ENCODE peak calls at places on chromosomes 4 and X, in ten cellular contexts. X is transverse colon, E is lung, G is heart left ventricle, J is fibroblast of lung, T is RWPE2, I is endothelial cell, R is ovary, Z is heart right ventricle, H is choroid plexus epithelial cell. Y is an unnamed sample.
A peak's percentile ranks its signal among the peaks of the same experiment; 100 is the strongest.

GRCh38 chrX:103356897-103357296 is 591 bp downstream of the TCEAL9 start:
- DNase-seq in G (no peak), Z (peak; percentile 20), X (peak; percentile 37), H (no peak), R (peak; percentile 50), I (peak; percentile 15), J (no peak), T (no peak), E (no peak), Y (no peak)

GRCh38 chr4:105712766-105713165 is 4.2 kb downstream of the GSTCD start:
- DNase-seq in E (no peak), R (no peak), T (no peak), Z (no peak), J (no peak), G (no peak), X (no peak), I (no peak), H (no peak), Y (no peak)

GRCh38 chr4:158816953-158817352 is 48.1 kb downstream of the FNIP2 start:
- DNase-seq in Z (no peak), R (no peak), I (no peak), E (no peak), G (no peak), T (no peak), X (no peak), J (no peak), H (no peak), Y (no peak)

GRCh38 chr4:119731146-119731742 is 102.6 kb upstream of the PDE5A start:
- DNase-seq in T (no peak), H (peak; percentile 48), Z (no peak), R (no peak), I (no peak), E (no peak), X (no peak), G (no peak), J (no peak), Y (no peak)

GRCh38 chrX:12007881-12008280 is 130.4 kb upstream of the FRMPD4 start:
- DNase-seq in I (no peak), R (no peak), G (no peak), H (peak; percentile 74), T (peak; percentile 64), J (peak; percentile 91), E (no peak), Z (no peak), X (no peak), Y (peak; percentile 14)

GRCh38 chr4:70080205-70080604 is 30.0 kb downstream of the HTN1 start:
- DNase-seq in E (no peak), G (no peak), X (no peak), J (no peak), H (no peak), Z (no peak), T (no peak), R (no peak), I (no peak), Y (no peak)

GRCh38 chrX:57918750-57919436 is 8.6 kb upstream of the ZXDA start:
- DNase-seq in T (no peak), J (no peak), R (peak; percentile 22), G (no peak), E (no peak), Z (peak; percentile 8), H (peak; percentile 46), X (peak; percentile 27), I (no peak), Y (peak; percentile 16)

GRCh38 chr4:16826397-16826910 is 72.0 kb downstream of the LDB2 start:
- DNase-seq in H (no peak), T (no peak), G (no peak), E (no peak), I (no peak), Z (no peak), X (no peak), J (no peak), R (no peak), Y (no peak)

GRCh38 chrX:149825424-149825823 is 43.7 kb downstream of the MAGEA9 start:
- DNase-seq in E (no peak), X (peak; percentile 14), G (no peak), H (peak; percentile 24), Z (peak; percentile 18), I (peak; percentile 41), R (no peak), J (no peak), T (no peak), Y (peak; percentile 70)

GRCh38 chrX:39822133-39822748 is 275.5 kb downstream of the BCOR start:
- DNase-seq in R (no peak), H (no peak), Z (no peak), I (no peak), J (no peak), T (no peak), G (no peak), X (no peak), E (no peak), Y (no peak)

GRCh38 chr4:109294006-109294405 is 8.5 kb downstream of the COL25A1 start:
- DNase-seq in G (peak; percentile 24), Z (no peak), J (no peak), R (no peak), E (no peak), T (no peak), X (no peak), H (peak; percentile 35), I (peak; percentile 36), Y (peak; percentile 54)

GRCh38 chrX:24167719-24168472 is 18.4 kb downstream of the ZFX start:
- DNase-seq in G (no peak), Z (no peak), J (peak; percentile 50), I (no peak), E (no peak), H (no peak), R (no peak), T (no peak), X (no peak), Y (no peak)

GRCh38 chr4:54403700-54404453 is 174.8 kb downstream of the PDGFRA start:
- DNase-seq in Z (no peak), T (no peak), H (no peak), J (no peak), I (no peak), R (no peak), E (no peak), X (no peak), G (no peak), Y (no peak)

GRCh38 chrX:136259543-136259942 is 8.3 kb upstream of the MAP7D3 start:
- DNase-seq in X (no peak), G (no peak), J (peak; percentile 77), Z (no peak), T (no peak), E (no peak), I (no peak), R (no peak), H (peak; percentile 78), Y (peak; percentile 24)

GRCh38 chrX:9785944-9786741 is at the start of gene SHROOM2:
- DNase-seq in X (no peak), Z (no peak), R (peak; percentile 64), I (peak; percentile 33), J (no peak), H (no peak), T (no peak), E (no peak), G (no peak), Y (no peak)

GRCh38 chrX:83658731-83659130 is 150.6 kb downstream of the POU3F4 start:
- DNase-seq in X (no peak), R (no peak), I (no peak), Z (no peak), E (no peak), J (no peak), T (no peak), H (no peak), G (no peak), Y (no peak)

GRCh38 chr4:173504181-173504503 is 25.9 kb downstream of the HAND2 start:
- DNase-seq in J (no peak), G (peak; percentile 65), I (peak; percentile 3), T (no peak), E (no peak), R (no peak), Z (no peak), H (no peak), X (no peak), Y (no peak)

GRCh38 chr4:114598191-114599121 is at the start of gene UGT8:
- DNase-seq in T (no peak), I (peak; percentile 59), J (peak; percentile 24), H (peak; percentile 14), G (no peak), R (no peak), E (peak; percentile 72), X (peak; percentile 90), Z (peak; percentile 30), Y (peak; percentile 61)

DNA sequence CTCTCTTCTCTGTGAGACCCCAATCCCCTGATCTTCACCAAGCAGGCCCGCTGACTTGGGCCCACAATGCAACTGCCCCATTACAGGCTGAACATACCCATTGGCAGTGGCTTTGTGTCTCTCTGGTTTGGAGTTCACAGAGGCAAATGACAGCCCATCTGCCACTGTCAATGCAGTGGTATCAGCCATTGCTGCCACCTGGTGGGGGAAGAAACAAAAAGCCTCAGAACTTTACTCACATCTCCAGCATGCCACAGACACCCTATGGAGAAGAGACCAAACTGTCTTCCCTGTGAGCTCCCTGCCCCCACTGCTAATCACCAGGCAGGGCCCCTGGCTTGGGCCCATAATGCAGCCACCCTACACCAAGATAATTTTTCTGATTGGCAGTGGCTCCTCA is 729.3 kb upstream of the ACTRT1 start:
- DNase-seq in I (peak; percentile 49), E (no peak), J (no peak), H (peak; percentile 18), G (no peak), T (no peak), Z (no peak), R (no peak), X (peak; percentile 48), Y (peak; percentile 30)
- TF ChIP-seq CTCF in I (peak; percentile 23), E (no peak), J (no peak), H (peak; percentile 46), G (no peak), T (peak; percentile 29), Z (no peak), R (no peak), X (peak; percentile 25), Y (no peak)

GRCh38 chr4:125316781-125317525 is 2.2 kb downstream of the FAT4 start:
- DNase-seq in J (peak; percentile 54), G (peak; percentile 53), H (peak; percentile 43), R (peak; percentile 43), T (peak; percentile 56), Z (peak; percentile 32), I (peak; percentile 26), X (peak; percentile 14), E (peak; percentile 34), Y (no peak)
- TF ChIP-seq CTCF in J (peak; percentile 19), G (no peak), H (peak; percentile 44), R (no peak), T (peak; percentile 60), Z (no peak), I (no peak), X (no peak), E (no peak), Y (no peak)

GRCh38 chrX:41137589-41137988 is 52.3 kb downstream of the USP9X start:
- DNase-seq in E (no peak), T (no peak), G (no peak), I (no peak), J (peak; percentile 12), Z (no peak), R (no peak), H (no peak), X (no peak), Y (no peak)
- TF ChIP-seq CTCF in E (no peak), T (peak; percentile 44), G (no peak), I (peak; percentile 52), J (peak; percentile 30), Z (no peak), R (no peak), H (peak; percentile 46), X (peak; percentile 27), Y (peak; percentile 40)

GRCh38 chrX:77723684-77724083 is 62.3 kb downstream of the ATRX start:
- DNase-seq in Z (no peak), H (no peak), R (no peak), I (no peak), T (no peak), E (no peak), X (no peak), G (no peak), J (no peak), Y (no peak)

GRCh38 chrX:77719388-77719787 is 66.6 kb downstream of the ATRX start:
- DNase-seq in T (no peak), G (no peak), Z (no peak), I (no peak), R (no peak), X (no peak), J (no peak), E (no peak), H (no peak), Y (no peak)
- TF ChIP-seq CTCF in T (no peak), G (no peak), Z (no peak), I (no peak), R (no peak), X (no peak), J (no peak), E (no peak), H (no peak), Y (no peak)

Y was measured in activated CD8-positive, alpha-beta T cell treated with anti-CD3 and anti-CD28 coated beads for 36 hours.